ENCODE peak calls at places on chromosomes 5 and 9, in six cellular contexts. Q, U, Y, F, S and P are unnamed samples.

GRCh38 chr9:5292141-5292540 is 12.4 kb downstream of the RLN2 start:
- DNase-seq in Q (no peak), U (no peak), Y (no peak), F (no peak), S (peak; percentile 66), P (no peak)

GRCh38 chr9:99135498-99135897 is 30.6 kb downstream of the TGFBR1 start:
- DNase-seq in Q (no peak), U (no peak), Y (no peak), F (no peak), S (no peak), P (no peak)

GRCh38 chr5:72525816-72526215 is 18.6 kb upstream of the ZNF366 start:
- DNase-seq in Q (no peak), U (no peak), Y (no peak), F (no peak), S (peak; percentile 93), P (no peak)

GRCh38 chr9:127264462-127265040 is at the start of gene GARNL3:
- DNase-seq in Q (no peak), U (no peak), Y (peak; percentile 16), F (no peak), S (no peak), P (no peak)

GRCh38 chr9:111236337-111236736 is 93.7 kb downstream of the OR2K2 start:
- DNase-seq in Q (no peak), U (no peak), Y (no peak), F (no peak), S (no peak), P (no peak)

GRCh38 chr5:54440456-54440893 is 15.0 kb upstream of the HSPB3 start:
- DNase-seq in Q (no peak), U (no peak), Y (no peak), F (no peak), S (no peak), P (no peak)

GRCh38 chr5:160209917-160210316 is 19.4 kb upstream of the FABP6 start:
- DNase-seq in Q (no peak), U (no peak), Y (no peak), F (no peak), S (no peak), P (no peak)

GRCh38 chr5:142221091-142221860 is 103.5 kb downstream of the SPRY4 start:
- DNase-seq in Q (peak; percentile 41), U (no peak), Y (no peak), F (no peak), S (no peak), P (no peak)

GRCh38 chr5:98193921-98194760 is 579.3 kb upstream of the RGMB start:
- DNase-seq in Q (no peak), U (no peak), Y (no peak), F (no peak), S (no peak), P (no peak)

GRCh38 chr5:127442085-127442484 is 75.4 kb upstream of the PRRC1 start:
- DNase-seq in Q (no peak), U (no peak), Y (no peak), F (no peak), S (peak; percentile 34), P (no peak)

GRCh38 chr9:87662808-87663528 is 63.0 kb upstream of the CTSL start:
- DNase-seq in Q (peak; percentile 87), U (peak; percentile 24), Y (peak; percentile 41), F (no peak), S (peak; percentile 91), P (peak; percentile 81)

GRCh38 chr5:178667685-178668084 is 40.8 kb upstream of the CLK4 start:
- DNase-seq in Q (no peak), U (no peak), Y (no peak), F (no peak), S (no peak), P (no peak)

GRCh38 chr5:52051759-52052158 is 668.5 kb downstream of the ISL1 start:
- DNase-seq in Q (no peak), U (no peak), Y (no peak), F (no peak), S (no peak), P (no peak)

GRCh38 chr9:87464110-87464991 is 33.3 kb upstream of the DAPK1 start:
- DNase-seq in Q (no peak), U (no peak), Y (peak; percentile 5), F (no peak), S (peak; percentile 37), P (no peak)

GRCh38 chr9:82721596-82721995 is 341.3 kb downstream of the RASEF start:
- DNase-seq in Q (no peak), U (no peak), Y (no peak), F (no peak), S (peak; percentile 7), P (no peak)

GRCh38 chr9:35646583-35647265 is 4.0 kb downstream of the SIT1 start:
- DNase-seq in Q (peak; percentile 92), U (peak; percentile 89), Y (peak; percentile 87), F (peak; percentile 85), S (peak; percentile 90), P (peak; percentile 96)

GRCh38 chr9:106868096-106868495 is 5.1 kb downstream of the ZNF462 start:
- DNase-seq in Q (no peak), U (no peak), Y (no peak), F (no peak), S (no peak), P (no peak)

GRCh38 chr5:108109059-108109458 is 272.8 kb downstream of the FBXL17 start:
- DNase-seq in Q (no peak), U (no peak), Y (no peak), F (no peak), S (no peak), P (no peak)